ENCODE peak calls at places on chromosomes 2 and 18, in nine cellular contexts. M is spleen, B is AG10803, Q is cardiac muscle cell, F is sigmoid colon, C is fibroblast of lung, U is mucosa of descending colon, Z is tibial nerve, S is pancreas. P is an unnamed sample.

GRCh38 chr2:142031656-142032055 is 99.2 kb downstream of the LRP1B start:
- DNase-seq in M (no peak), B (no peak), Q (no peak), F (no peak), C (no peak), U (no peak), Z (no peak), S (no peak), P (no peak)

GRCh38 chr2:51782874-51783765 is 751.2 kb upstream of the NRXN1 start:
- DNase-seq in M (no peak), B (peak; percentile 12), Q (no peak), F (no peak), C (peak; percentile 58), U (no peak), Z (no peak), S (no peak), P (peak; percentile 32)

GRCh38 chr2:102273619-102274211 is 37.6 kb upstream of the IL1RL1 start:
- DNase-seq in M (no peak), B (peak; percentile 17), Q (peak; percentile 98), F (no peak), C (no peak), U (no peak), Z (no peak), S (no peak), P (peak; percentile 100)

GRCh38 chr18:23765931-23766330 is 76.7 kb downstream of the LAMA3 start:
- DNase-seq in M (no peak), B (no peak), Q (peak; percentile 6), F (no peak), C (no peak), U (no peak), Z (no peak), S (no peak), P (no peak)

GRCh38 chr2:18752022-18752493 is 162.7 kb upstream of the NT5C1B start:
- DNase-seq in M (no peak), B (peak; percentile 27), Q (peak; percentile 42), F (no peak), C (no peak), U (no peak), Z (no peak), S (no peak), P (peak; percentile 85)

GRCh38 chr2:238850096-238850495 is 2.2 kb downstream of the TWIST2 start:
- DNase-seq in M (no peak), B (peak; percentile 39), Q (peak; percentile 18), F (no peak), C (no peak), U (no peak), Z (no peak), S (no peak), P (no peak)

GRCh38 chr2:173298536-173299097 is 56.1 kb upstream of the CDCA7 start:
- DNase-seq in M (no peak), B (no peak), Q (peak; percentile 10), F (no peak), C (no peak), U (no peak), Z (no peak), S (no peak), P (peak; percentile 30)

GRCh38 chr2:152336103-152336853 is 1.3 kb downstream of the FMNL2 start:
- DNase-seq in M (peak; percentile 83), B (peak; percentile 38), Q (peak; percentile 57), F (peak; percentile 84), C (peak; percentile 56), U (peak; percentile 78), Z (peak; percentile 67), S (peak; percentile 17), P (peak; percentile 53)

GRCh38 chr2:96679843-96680242 is 37.3 kb downstream of the FER1L5 start:
- DNase-seq in M (peak; percentile 55), B (no peak), Q (peak; percentile 20), F (no peak), C (peak; percentile 5), U (no peak), Z (no peak), S (peak; percentile 45), P (peak; percentile 42)

GRCh38 chr2:173210270-173211196 is 134.9 kb downstream of the MAP3K20 start:
- DNase-seq in M (no peak), B (peak; percentile 96), Q (peak; percentile 97), F (peak; percentile 93), C (peak; percentile 94), U (no peak), Z (peak; percentile 87), S (peak; percentile 61), P (peak; percentile 98)

GRCh38 chr2:146665801-146666200 is 1179.0 kb upstream of the ACVR2A start:
- DNase-seq in M (no peak), B (no peak), Q (no peak), F (no peak), C (no peak), U (no peak), Z (no peak), S (no peak), P (peak; percentile 37)

GRCh38 chr18:2515908-2516625 is 55.2 kb downstream of the METTL4 start:
- DNase-seq in M (no peak), B (peak; percentile 90), Q (peak; percentile 83), F (no peak), C (peak; percentile 95), U (no peak), Z (no peak), S (no peak), P (peak; percentile 93)

GRCh38 chr2:62196278-62196901 is 475 bp downstream of the B3GNT2 start:
- DNase-seq in M (peak; percentile 95), B (no peak), Q (no peak), F (peak; percentile 81), C (no peak), U (peak; percentile 84), Z (no peak), S (peak; percentile 55), P (no peak)

GRCh38 chr2:224058048-224058775 is 19.1 kb upstream of the SERPINE2 start:
- DNase-seq in M (no peak), B (no peak), Q (no peak), F (no peak), C (no peak), U (no peak), Z (no peak), S (no peak), P (no peak)

GRCh38 chr18:37668971-37669747 is 103.6 kb upstream of the CELF4 start:
- DNase-seq in M (no peak), B (no peak), Q (peak; percentile 37), F (peak; percentile 42), C (no peak), U (no peak), Z (no peak), S (no peak), P (no peak)

GRCh38 chr2:237598468-237599208 is 8.1 kb upstream of the RAB17 start:
- DNase-seq in M (no peak), B (no peak), Q (no peak), F (peak; percentile 36), C (no peak), U (no peak), Z (no peak), S (no peak), P (no peak)

GRCh38 chr2:105977807-105978206 is 216.3 kb downstream of the UXS1 start:
- DNase-seq in M (no peak), B (no peak), Q (no peak), F (no peak), C (peak; percentile 6), U (no peak), Z (no peak), S (no peak), P (no peak)

GRCh38 chr2:650343-651310 is 26.6 kb downstream of the TMEM18 start:
- DNase-seq in M (no peak), B (peak; percentile 87), Q (no peak), F (peak; percentile 44), C (no peak), U (peak; percentile 27), Z (no peak), S (no peak), P (no peak)

GRCh38 chr2:73983322-73984202 is 1.1 kb upstream of the TET3 start:
- DNase-seq in M (peak; percentile 84), B (no peak), Q (no peak), F (no peak), C (no peak), U (peak; percentile 97), Z (no peak), S (peak; percentile 98), P (peak; percentile 26)
- TF ChIP-seq CTCF in M (no peak), B (no peak), Q (no peak), F (no peak), C (no peak), U (no peak), Z (no peak), S (no peak), P (no peak)

DNA sequence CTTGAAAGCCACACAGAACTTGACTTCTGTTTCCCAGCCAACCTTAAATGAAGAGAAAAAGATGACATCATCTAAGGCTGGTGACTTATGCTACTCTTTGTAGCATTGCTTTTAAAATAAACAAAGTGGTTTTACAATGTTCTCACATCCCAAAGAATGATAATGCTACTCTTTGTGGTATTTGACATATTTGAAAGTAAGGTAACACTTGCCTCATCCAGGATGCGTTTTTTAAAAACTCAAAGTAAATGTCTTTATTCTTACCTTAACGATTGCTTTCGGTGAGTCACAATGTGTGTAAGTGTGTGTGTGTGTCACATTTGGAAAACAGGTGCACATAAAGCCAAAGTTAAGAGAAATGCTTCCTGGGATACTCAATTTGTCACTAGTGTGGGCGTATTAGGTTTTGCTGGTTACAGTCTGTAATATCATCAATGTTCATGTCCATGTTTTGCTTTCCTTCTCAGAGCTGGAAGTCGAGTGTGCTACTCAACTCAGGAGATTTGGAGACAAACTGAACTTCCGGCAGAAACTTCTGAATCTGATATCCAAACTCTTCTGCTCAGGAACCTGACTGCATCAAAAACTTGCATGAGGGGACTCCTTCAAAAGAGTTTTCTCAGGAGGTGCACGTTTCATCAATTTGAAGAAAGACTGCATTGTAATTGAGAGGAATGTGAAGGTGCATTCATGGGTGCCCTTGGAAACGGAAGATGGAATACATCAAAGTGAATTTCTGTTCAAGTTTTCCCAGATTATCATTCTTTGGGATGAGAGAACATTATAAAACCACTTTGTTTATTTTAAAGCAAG is 2.6 kb downstream of the PMAIP1 start:
- DNase-seq in M (no peak), B (peak; percentile 46), Q (no peak), F (no peak), C (peak; percentile 95), U (no peak), Z (no peak), S (no peak), P (peak; percentile 91)
- H3K4me3 ChIP-seq in M (no peak overlapping the region), B (no peak overlapping the region), Q (no peak overlapping the region), F (no peak overlapping the region), C (no peak overlapping the region), U (no peak overlapping the region), Z (no peak overlapping the region), S (no peak overlapping the region), P (peak overlapping the region; percentile 90)

GRCh38 chr2:70994445-70995226 is at the start of gene TEX261:
- DNase-seq in M (peak; percentile 99), B (peak; percentile 84), Q (peak; percentile 89), F (peak; percentile 93), C (peak; percentile 83), U (peak; percentile 93), Z (peak; percentile 64), S (peak; percentile 89), P (peak; percentile 82)
- TF ChIP-seq CTCF in M (peak; percentile 90), B (peak; percentile 49), Q (peak; percentile 67), F (peak; percentile 45), C (peak; percentile 47), U (peak; percentile 83), Z (peak; percentile 91), S (peak; percentile 40), P (peak; percentile 58)

GRCh38 chr18:785242-785641 is 26.8 kb downstream of the YES1 start:
- DNase-seq in M (no peak), B (no peak), Q (no peak), F (no peak), C (no peak), U (no peak), Z (no peak), S (no peak), P (no peak)

GRCh38 chr18:784470-785172 is 27.4 kb downstream of the YES1 start:
- DNase-seq in M (no peak), B (no peak), Q (no peak), F (no peak), C (no peak), U (no peak), Z (no peak), S (no peak), P (no peak)

GRCh38 chr18:789397-789796 is 22.6 kb downstream of the YES1 start:
- DNase-seq in M (no peak), B (no peak), Q (no peak), F (no peak), C (no peak), U (no peak), Z (no peak), S (no peak), P (no peak)
- H3K4me3 ChIP-seq in M (no peak overlapping the region), B (no peak overlapping the region), Q (no peak overlapping the region), F (no peak overlapping the region), C (no peak overlapping the region), U (no peak overlapping the region), Z (no peak overlapping the region), S (no peak overlapping the region), P (no peak overlapping the region)

P was measured in choroid plexus epithelial cell.